ENCODE peak calls at places on chromosomes 4 and X, in six cellular contexts. One of them, this sample, is unnamed.

GRCh38 chr4:36235306-36235705 is 9.0 kb downstream of the ARAP2 start:
- DNase-seq in mammary epithelial cell: peak
- DNase-seq in hippocampal formation: no peak
- DNase-seq in T47D: no peak
- DNase-seq in CD4-positive, alpha-beta memory T cell: no peak
- DNase-seq in HFF-Myc: no peak
- DNase-seq in this sample: peak

GRCh38 chrX:14777484-14777883 is 95.4 kb downstream of the FANCB start:
- DNase-seq in mammary epithelial cell: peak
- DNase-seq in hippocampal formation: no peak
- DNase-seq in CD4-positive, alpha-beta memory T cell: no peak
- DNase-seq in T47D: no peak
- DNase-seq in HFF-Myc: no peak
- DNase-seq in this sample: peak

GRCh38 chrX:2829469-2830246 is 928 bp downstream of the GYG2 start:
- DNase-seq in T47D: no peak
- DNase-seq in HFF-Myc: no peak
- DNase-seq in hippocampal formation: no peak
- DNase-seq in mammary epithelial cell: no peak
- DNase-seq in CD4-positive, alpha-beta memory T cell: no peak
- DNase-seq in this sample: no peak

GRCh38 chrX:154487518-154488290 is 1.3 kb upstream of the UBL4A start:
- DNase-seq in CD4-positive, alpha-beta memory T cell: no peak
- DNase-seq in T47D: no peak
- DNase-seq in HFF-Myc: no peak
- DNase-seq in mammary epithelial cell: no peak
- DNase-seq in hippocampal formation: no peak
- DNase-seq in this sample: no peak

GRCh38 chrX:108362026-108362425 is 76.2 kb downstream of the COL4A6 start:
- DNase-seq in hippocampal formation: no peak
- DNase-seq in T47D: no peak
- DNase-seq in mammary epithelial cell: peak
- DNase-seq in HFF-Myc: no peak
- DNase-seq in CD4-positive, alpha-beta memory T cell: no peak
- DNase-seq in this sample: no peak

GRCh38 chr4:74134500-74134852 is 23.4 kb upstream of the MTHFD2L start:
- DNase-seq in hippocampal formation: no peak
- DNase-seq in mammary epithelial cell: no peak
- DNase-seq in HFF-Myc: no peak
- DNase-seq in CD4-positive, alpha-beta memory T cell: no peak
- DNase-seq in T47D: no peak
- DNase-seq in this sample: no peak

GRCh38 chrX:48896611-48897011 is 957 bp downstream of the TIMM17B start:
- DNase-seq in CD4-positive, alpha-beta memory T cell: no peak
- DNase-seq in hippocampal formation: no peak
- DNase-seq in T47D: no peak
- DNase-seq in HFF-Myc: no peak
- DNase-seq in mammary epithelial cell: no peak
- DNase-seq in this sample: peak

GRCh38 chr4:152073738-152074137 is 312.9 kb upstream of the GATB start:
- DNase-seq in HFF-Myc: no peak
- DNase-seq in mammary epithelial cell: peak
- DNase-seq in T47D: no peak
- DNase-seq in hippocampal formation: no peak
- DNase-seq in CD4-positive, alpha-beta memory T cell: no peak
- DNase-seq in this sample: peak

GRCh38 chr4:38069271-38069760 is 109.1 kb downstream of the PTTG2 start:
- DNase-seq in HFF-Myc: no peak
- DNase-seq in mammary epithelial cell: peak
- DNase-seq in CD4-positive, alpha-beta memory T cell: peak
- DNase-seq in hippocampal formation: no peak
- DNase-seq in T47D: no peak
- DNase-seq in this sample: peak

GRCh38 chr4:54433686-54434085 is 204.6 kb downstream of the PDGFRA start:
- DNase-seq in mammary epithelial cell: peak
- DNase-seq in hippocampal formation: no peak
- DNase-seq in CD4-positive, alpha-beta memory T cell: no peak
- DNase-seq in T47D: no peak
- DNase-seq in HFF-Myc: no peak
- DNase-seq in this sample: no peak

GRCh38 chrX:54492340-54492739 is 3.7 kb downstream of the FGD1 start:
- DNase-seq in CD4-positive, alpha-beta memory T cell: no peak
- DNase-seq in HFF-Myc: no peak
- DNase-seq in T47D: no peak
- DNase-seq in mammary epithelial cell: no peak
- DNase-seq in hippocampal formation: no peak
- DNase-seq in this sample: peak

GRCh38 chr4:98433608-98434198 is 172.5 kb downstream of the RAP1GDS1 start:
- DNase-seq in hippocampal formation: no peak
- DNase-seq in HFF-Myc: no peak
- DNase-seq in CD4-positive, alpha-beta memory T cell: no peak
- DNase-seq in mammary epithelial cell: no peak
- DNase-seq in T47D: no peak
- DNase-seq in this sample: peak

This sample was measured in M059J.